ENCODE peak calls at places on chromosomes 13 and 19, in four cellular contexts. I is A549, D is uterus, S is HCT116. H is an unnamed sample.
A peak's percentile ranks its signal among the peaks of the same experiment; 100 is the strongest.

GRCh38 chr13:99803141-99803540 is 168.4 kb downstream of the ZIC5 start:
- DNase-seq in S (no peak), I (no peak), D (no peak), H (no peak)

GRCh38 chr13:68608147-68608546 is 1378.0 kb upstream of the PCDH9 start:
- DNase-seq in D (no peak), S (no peak), I (no peak), H (no peak)

GRCh38 chr19:5690125-5690954 is at the start of gene RPL36:
- DNase-seq in I (peak; percentile 84), S (peak; percentile 92), D (peak; percentile 99), H (peak; percentile 96)

GRCh38 chr13:99614465-99614885 is 113.2 kb downstream of the TM9SF2 start:
- DNase-seq in S (no peak), D (no peak), I (peak; percentile 50), H (peak; percentile 58)

GRCh38 chr19:4897146-4897545 is 5.5 kb downstream of the ARRDC5 start:
- DNase-seq in S (no peak), I (no peak), D (no peak), H (no peak)

GRCh38 chr13:53941588-53942190 is 913.1 kb downstream of the OLFM4 start:
- DNase-seq in S (no peak), D (no peak), I (no peak), H (no peak)

GRCh38 chr19:55216461-55217198 is 7.3 kb upstream of the PTPRH start:
- DNase-seq in D (peak; percentile 41), I (peak; percentile 100), S (peak; percentile 100), H (peak; percentile 99)

GRCh38 chr13:45385320-45385719 is 32.9 kb downstream of the SLC25A30 start:
- DNase-seq in D (no peak), I (no peak), S (no peak), H (no peak)

GRCh38 chr19:38683393-38684077 is 36.1 kb downstream of the ACTN4 start:
- DNase-seq in I (peak; percentile 100), D (peak; percentile 72), S (peak; percentile 99), H (peak; percentile 76)

GRCh38 chr13:29081036-29081435 is 260.9 kb downstream of the MTUS2 start:
- DNase-seq in D (no peak), I (no peak), S (no peak), H (no peak)

GRCh38 chr19:33751386-33751770 is 45.3 kb upstream of the KCTD15 start:
- DNase-seq in D (no peak), I (no peak), S (no peak), H (no peak)

GRCh38 chr19:18541258-18541991 is 1.9 kb downstream of the FKBP8 start:
- DNase-seq in D (no peak), S (no peak), I (no peak), H (no peak)

GRCh38 chr13:79445968-79446645 is 34.8 kb upstream of the NDFIP2 start:
- DNase-seq in I (no peak), S (no peak), D (no peak), H (no peak)

GRCh38 chr13:51221674-51222509 is at the start of gene FAM124A:
- DNase-seq in I (peak; percentile 11), D (peak; percentile 62), S (peak; percentile 4), H (peak; percentile 40)

GRCh38 chr13:26883613-26884257 is 123.1 kb upstream of the GPR12 start:
- DNase-seq in I (no peak), S (no peak), D (no peak), H (no peak)

GRCh38 chr13:113936566-113936965 is 37.3 kb downstream of the C13orf46 start:
- DNase-seq in S (no peak), D (peak; percentile 10), I (no peak), H (no peak)

GRCh38 chr13:87669379-87669978 is 1.7 kb upstream of the SLITRK5 start:
- DNase-seq in I (no peak), D (no peak), S (no peak), H (no peak)

GRCh38 chr13:97250560-97250959 is 28.4 kb downstream of the MBNL2 start:
- DNase-seq in D (no peak), S (no peak), I (no peak), H (no peak)

DNA sequence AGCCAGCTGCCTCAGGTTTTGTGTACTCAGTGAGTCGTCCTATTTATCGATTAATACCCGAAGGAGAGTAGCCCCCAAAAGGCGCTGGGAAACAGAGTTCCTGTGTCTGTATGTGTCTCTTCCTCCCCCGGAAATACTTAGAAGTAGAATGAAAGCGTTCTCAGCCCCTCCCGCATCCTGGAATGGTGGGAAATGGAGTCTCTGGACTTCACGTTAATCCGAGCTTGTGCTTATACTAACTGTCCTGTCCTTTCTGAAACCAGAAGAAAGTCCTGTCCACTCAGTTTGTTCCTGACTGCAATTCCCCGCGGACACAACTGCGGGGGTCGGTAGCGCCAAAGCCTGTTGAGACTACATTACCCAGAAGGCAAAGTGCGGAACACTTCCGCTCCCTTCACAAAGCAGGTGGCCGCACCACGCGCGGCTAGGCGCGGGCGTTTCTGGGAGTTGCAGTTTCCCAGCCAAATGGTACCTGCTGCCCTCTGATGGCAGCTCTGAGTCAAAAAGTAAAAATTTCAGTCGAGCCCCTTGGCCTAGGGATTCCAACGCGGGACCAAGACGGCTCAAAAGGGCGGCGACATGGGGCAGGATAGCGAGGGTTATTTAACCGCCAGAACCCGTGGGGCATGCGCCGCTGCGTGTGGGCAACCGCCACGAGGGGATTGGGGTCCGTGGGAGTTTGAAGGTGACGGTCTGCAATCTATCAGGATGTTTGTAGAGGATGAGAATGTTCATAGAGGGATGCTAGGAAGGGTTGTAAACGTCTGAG is 2.2 kb upstream of the GSK3A start:
- DNase-seq in S (peak; percentile 93), I (peak; percentile 99), D (peak; percentile 91), H (peak; percentile 87)
- TF ChIP-seq POLR2A in S (peak; percentile 63), I (peak; percentile 18), D (peak; percentile 41), H (no peak)

GRCh38 chr19:9140159-9140874 is at the start of gene ZNF317:
- DNase-seq in S (peak; percentile 84), I (peak; percentile 73), D (peak; percentile 90), H (peak; percentile 58)
- TF ChIP-seq POLR2A in S (peak; percentile 64), I (peak; percentile 56), D (peak; percentile 59), H (peak; percentile 61)

GRCh38 chr19:20565321-20566018 is at the start of gene ZNF737:
- DNase-seq in S (no peak), I (peak; percentile 0), D (peak; percentile 94), H (peak; percentile 12)
- TF ChIP-seq POLR2A in S (no peak), I (no peak), D (peak; percentile 51), H (no peak)

DNA sequence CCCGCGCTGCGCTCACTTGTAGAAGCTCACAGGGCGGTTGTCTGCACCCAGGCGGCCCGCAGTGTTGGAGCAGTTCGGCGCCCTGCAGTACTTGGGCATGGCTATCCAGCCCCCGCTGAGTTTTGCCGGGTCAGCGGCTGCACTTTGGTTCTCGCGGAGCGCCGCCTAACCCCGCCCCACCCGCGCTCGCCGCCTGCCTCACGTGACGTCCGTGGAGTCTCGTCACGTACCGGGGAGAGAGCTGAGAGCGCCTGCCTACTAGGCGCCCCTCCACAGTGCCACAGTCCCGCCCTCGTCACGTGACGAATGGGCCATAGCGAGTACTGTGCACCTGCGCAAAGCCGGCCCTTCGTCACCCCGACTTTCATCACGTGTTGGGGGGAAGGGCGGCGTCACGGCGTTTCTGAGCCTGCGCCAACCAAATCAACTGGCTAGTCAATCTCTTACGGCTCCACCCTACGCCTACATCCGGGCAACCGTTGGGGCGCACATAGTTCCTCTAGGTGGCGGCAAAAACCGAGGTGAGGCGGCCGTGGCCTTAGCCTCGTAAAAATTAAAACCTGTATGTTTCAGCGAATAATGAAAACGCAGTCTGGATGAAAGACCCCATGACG is at the start of gene THAP8:
- DNase-seq in D (peak; percentile 100), S (peak; percentile 97), I (peak; percentile 100), H (peak; percentile 99)
- TF ChIP-seq POLR2A in D (peak; percentile 80), S (peak; percentile 56), I (peak; percentile 93), H (peak; percentile 62)

GRCh38 chr19:811007-811434 is 10.7 kb downstream of the PLPPR3 start:
- DNase-seq in D (no peak), S (no peak), I (no peak), H (no peak)

GRCh38 chr19:812819-813358 is 8.9 kb downstream of the PLPPR3 start:
- DNase-seq in I (no peak), D (no peak), S (no peak), H (no peak)

GRCh38 chr19:810077-810855 is 11.5 kb downstream of the PLPPR3 start:
- DNase-seq in I (no peak), D (no peak), S (no peak), H (peak; percentile 18)

GRCh38 chr19:812049-812816 is 9.5 kb downstream of the PLPPR3 start:
- DNase-seq in S (no peak), I (no peak), D (no peak), H (no peak)

GRCh38 chr19:811511-812048 is 10.2 kb downstream of the PLPPR3 start:
- DNase-seq in S (no peak), I (no peak), D (no peak), H (no peak)
- TF ChIP-seq POLR2A in S (no peak), I (no peak), D (no peak), H (no peak)

DNA sequence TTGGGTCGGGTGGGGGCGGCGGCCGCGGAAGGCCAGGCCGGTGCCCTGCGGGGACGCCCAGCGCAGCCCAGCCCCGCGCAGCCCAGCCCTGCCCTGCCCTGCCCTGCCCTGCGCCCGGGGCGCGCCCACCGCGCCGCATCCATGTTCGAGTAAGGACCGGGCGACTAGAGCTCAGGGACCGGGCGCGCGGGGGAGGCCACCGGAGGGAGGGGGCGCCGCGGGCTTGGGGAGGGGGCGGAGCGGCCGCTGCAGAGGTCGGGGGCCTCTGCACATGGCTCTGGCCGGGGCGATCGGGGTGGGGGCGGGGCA is 169 bp downstream of the GRAMD1A start:
- DNase-seq in S (no peak), D (no peak), I (no peak), H (no peak)
- TF ChIP-seq POLR2A in S (peak; percentile 34), D (peak; percentile 88), I (peak; percentile 46), H (peak; percentile 67)

DNA sequence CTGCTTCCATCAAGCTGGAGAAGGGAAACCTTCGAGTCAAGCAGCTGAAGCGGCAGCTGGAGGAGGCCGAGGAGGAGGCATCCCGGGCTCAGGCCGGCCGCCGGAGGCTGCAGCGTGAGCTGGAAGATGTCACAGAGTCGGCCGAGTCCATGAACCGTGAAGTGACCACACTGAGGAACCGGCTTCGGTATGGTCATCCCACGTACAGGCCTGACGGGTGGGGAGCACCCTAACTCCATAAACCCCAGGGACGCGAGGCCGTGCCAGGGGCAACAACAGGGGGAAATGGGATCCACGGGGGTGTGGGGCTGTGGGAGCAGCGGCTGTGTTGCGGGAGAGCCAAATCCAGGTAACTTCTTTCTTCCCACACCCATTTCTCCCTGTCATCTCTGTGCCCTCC is 20.2 kb downstream of the KCNC3 start:
- DNase-seq in D (no peak), I (no peak), S (no peak), H (no peak)
- TF ChIP-seq POLR2A in D (no peak), I (no peak), S (no peak), H (no peak)

GRCh38 chr19:2139385-2140192 is 11.8 kb downstream of the AP3D1 start:
- DNase-seq in D (no peak), S (no peak), I (no peak), H (no peak)
- TF ChIP-seq POLR2A in D (no peak), S (no peak), I (no peak), H (no peak)

GRCh38 chr19:2983351-2984195 is 6.2 kb downstream of the TLE6 start:
- DNase-seq in D (peak; percentile 77), S (no peak), I (no peak), H (peak; percentile 91)
- TF ChIP-seq POLR2A in D (peak; percentile 34), S (no peak), I (no peak), H (no peak)

GRCh38 chr19:43594710-43595604 is 977 bp downstream of the IRGQ start:
- DNase-seq in S (peak; percentile 45), D (no peak), I (no peak), H (peak; percentile 71)
- TF ChIP-seq POLR2A in S (no peak), D (no peak), I (no peak), H (no peak)

H was measured in H54.